ENCODE peak calls at places on chromosomes 11 and 22, in ten cellular contexts. One of them, this sample, is unnamed.

GRCh38 chr22:23431337-23432072 is 148.6 kb downstream of the IGLL1 start:
- DNase-seq in foreskin fibroblast: peak; percentile 6
- DNase-seq in ovary: no peak
- DNase-seq in HFF-Myc: no peak
- DNase-seq in nephron progenitor cell: no peak
- DNase-seq in SK-N-SH: no peak
- DNase-seq in neural crest cell: no peak
- DNase-seq in upper lobe of right lung: no peak
- DNase-seq in WERI-Rb-1: peak; percentile 50
- DNase-seq in tibial artery: no peak
- DNase-seq in this sample: no peak

GRCh38 chr11:120135838-120136237 is 2.1 kb downstream of the TRIM29 start:
- DNase-seq in SK-N-SH: peak; percentile 5
- DNase-seq in nephron progenitor cell: no peak
- DNase-seq in tibial artery: peak; percentile 19
- DNase-seq in WERI-Rb-1: no peak
- DNase-seq in ovary: no peak
- DNase-seq in HFF-Myc: no peak
- DNase-seq in neural crest cell: no peak
- DNase-seq in upper lobe of right lung: peak; percentile 34
- DNase-seq in foreskin fibroblast: no peak
- DNase-seq in this sample: no peak

GRCh38 chr11:9071694-9072093 is 19.7 kb downstream of the SCUBE2 start:
- DNase-seq in SK-N-SH: no peak
- DNase-seq in WERI-Rb-1: no peak
- DNase-seq in HFF-Myc: no peak
- DNase-seq in neural crest cell: no peak
- DNase-seq in upper lobe of right lung: no peak
- DNase-seq in ovary: no peak
- DNase-seq in foreskin fibroblast: no peak
- DNase-seq in tibial artery: no peak
- DNase-seq in nephron progenitor cell: no peak
- DNase-seq in this sample: no peak

GRCh38 chr11:119222308-119222707 is 16.2 kb downstream of the CBL start:
- DNase-seq in tibial artery: no peak
- DNase-seq in upper lobe of right lung: no peak
- DNase-seq in HFF-Myc: peak; percentile 40
- DNase-seq in nephron progenitor cell: no peak
- DNase-seq in WERI-Rb-1: no peak
- DNase-seq in neural crest cell: no peak
- DNase-seq in SK-N-SH: peak; percentile 31
- DNase-seq in ovary: no peak
- DNase-seq in foreskin fibroblast: peak; percentile 44
- DNase-seq in this sample: peak; percentile 46

GRCh38 chr11:61645179-61645868 is 34.9 kb upstream of the DAGLA start:
- DNase-seq in HFF-Myc: no peak
- DNase-seq in SK-N-SH: peak; percentile 59
- DNase-seq in ovary: no peak
- DNase-seq in foreskin fibroblast: no peak
- DNase-seq in neural crest cell: no peak
- DNase-seq in WERI-Rb-1: peak; percentile 79
- DNase-seq in upper lobe of right lung: peak; percentile 86
- DNase-seq in tibial artery: no peak
- DNase-seq in nephron progenitor cell: no peak
- DNase-seq in this sample: no peak

GRCh38 chr11:115352805-115353483 is 151.3 kb downstream of the CADM1 start:
- DNase-seq in foreskin fibroblast: no peak
- DNase-seq in upper lobe of right lung: no peak
- DNase-seq in ovary: no peak
- DNase-seq in SK-N-SH: peak; percentile 24
- DNase-seq in neural crest cell: no peak
- DNase-seq in nephron progenitor cell: no peak
- DNase-seq in HFF-Myc: no peak
- DNase-seq in tibial artery: no peak
- DNase-seq in WERI-Rb-1: no peak
- DNase-seq in this sample: no peak

GRCh38 chr22:39431216-39431801 is 25.5 kb upstream of the MGAT3 start:
- DNase-seq in nephron progenitor cell: no peak
- DNase-seq in foreskin fibroblast: no peak
- DNase-seq in ovary: no peak
- DNase-seq in tibial artery: no peak
- DNase-seq in HFF-Myc: no peak
- DNase-seq in neural crest cell: no peak
- DNase-seq in WERI-Rb-1: no peak
- DNase-seq in upper lobe of right lung: no peak
- DNase-seq in SK-N-SH: no peak
- DNase-seq in this sample: no peak

GRCh38 chr22:44045171-44045570 is 21.1 kb downstream of the PARVB start:
- DNase-seq in HFF-Myc: no peak
- DNase-seq in ovary: no peak
- DNase-seq in upper lobe of right lung: no peak
- DNase-seq in tibial artery: no peak
- DNase-seq in SK-N-SH: no peak
- DNase-seq in neural crest cell: no peak
- DNase-seq in WERI-Rb-1: no peak
- DNase-seq in nephron progenitor cell: no peak
- DNase-seq in foreskin fibroblast: no peak
- DNase-seq in this sample: peak; percentile 28

GRCh38 chr11:131668867-131669780 is 298.7 kb downstream of the NTM start:
- DNase-seq in WERI-Rb-1: peak; percentile 69
- DNase-seq in nephron progenitor cell: peak; percentile 79
- DNase-seq in HFF-Myc: no peak
- DNase-seq in upper lobe of right lung: no peak
- DNase-seq in foreskin fibroblast: no peak
- DNase-seq in ovary: no peak
- DNase-seq in tibial artery: peak; percentile 52
- DNase-seq in neural crest cell: peak; percentile 77
- DNase-seq in SK-N-SH: peak; percentile 60
- DNase-seq in this sample: peak; percentile 20

GRCh38 chr11:75802913-75803820 is 11.8 kb upstream of the UVRAG start:
- DNase-seq in upper lobe of right lung: no peak
- DNase-seq in tibial artery: peak; percentile 81
- DNase-seq in foreskin fibroblast: peak; percentile 50
- DNase-seq in WERI-Rb-1: peak; percentile 71
- DNase-seq in ovary: peak; percentile 76
- DNase-seq in HFF-Myc: peak; percentile 61
- DNase-seq in nephron progenitor cell: peak; percentile 84
- DNase-seq in SK-N-SH: peak; percentile 79
- DNase-seq in neural crest cell: peak; percentile 83
- DNase-seq in this sample: peak; percentile 52

GRCh38 chr11:10122337-10123197 is 171.5 kb downstream of the SBF2 start:
- DNase-seq in nephron progenitor cell: no peak
- DNase-seq in ovary: peak; percentile 41
- DNase-seq in HFF-Myc: no peak
- DNase-seq in foreskin fibroblast: no peak
- DNase-seq in neural crest cell: no peak
- DNase-seq in SK-N-SH: no peak
- DNase-seq in upper lobe of right lung: no peak
- DNase-seq in tibial artery: no peak
- DNase-seq in WERI-Rb-1: no peak
- DNase-seq in this sample: peak; percentile 39

GRCh38 chr11:83467841-83468240 is 181.7 kb upstream of the CCDC90B start:
- DNase-seq in neural crest cell: no peak
- DNase-seq in upper lobe of right lung: no peak
- DNase-seq in WERI-Rb-1: no peak
- DNase-seq in tibial artery: no peak
- DNase-seq in nephron progenitor cell: no peak
- DNase-seq in HFF-Myc: no peak
- DNase-seq in foreskin fibroblast: no peak
- DNase-seq in ovary: no peak
- DNase-seq in SK-N-SH: no peak
- DNase-seq in this sample: no peak

DNA sequence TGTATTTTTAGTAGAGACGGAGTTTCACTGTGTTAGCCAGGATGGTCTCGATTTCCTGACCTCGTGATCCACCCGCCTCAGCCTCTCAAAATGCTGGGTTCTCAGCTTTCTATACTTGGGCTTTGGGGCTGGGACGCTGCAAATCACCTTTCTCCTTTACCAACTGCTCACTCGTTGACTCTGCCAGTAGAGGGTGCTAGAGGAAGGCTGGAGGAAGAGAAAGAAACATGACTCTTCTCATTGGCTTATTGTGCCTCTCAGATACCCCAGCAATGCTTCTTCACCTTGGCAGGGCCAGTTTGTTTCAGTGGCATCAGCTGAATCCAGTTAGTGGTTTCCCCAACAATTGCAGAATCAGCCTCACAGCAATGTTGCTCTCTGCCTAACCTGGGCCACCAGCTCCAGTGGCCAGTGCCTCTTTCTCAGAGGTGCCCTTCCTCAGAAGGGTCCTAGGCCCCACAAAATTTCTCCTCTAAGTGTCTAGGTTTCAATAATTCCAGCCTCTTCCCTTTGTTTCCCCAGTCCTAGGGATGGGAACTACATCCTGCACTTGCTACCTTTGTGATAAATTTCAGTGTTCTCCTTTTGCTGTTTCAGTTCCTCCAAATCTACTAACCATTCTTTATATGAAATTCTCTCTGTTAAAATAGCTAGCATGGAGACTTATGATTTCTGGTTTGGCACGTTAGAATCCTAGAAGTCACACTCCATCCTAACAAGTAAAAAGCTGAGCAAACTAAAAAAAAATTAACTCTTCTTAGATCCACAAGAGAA is 71.5 kb upstream of the VSTM5 start:
- DNase-seq in foreskin fibroblast: peak; percentile 50
- DNase-seq in upper lobe of right lung: no peak
- DNase-seq in neural crest cell: peak; percentile 40
- DNase-seq in SK-N-SH: peak; percentile 58
- DNase-seq in WERI-Rb-1: peak; percentile 71
- DNase-seq in HFF-Myc: peak; percentile 52
- DNase-seq in nephron progenitor cell: peak; percentile 49
- DNase-seq in tibial artery: no peak
- DNase-seq in ovary: no peak
- DNase-seq in this sample: peak; percentile 68
- TF ChIP-seq CTCF in foreskin fibroblast: peak; percentile 89
- TF ChIP-seq CTCF in upper lobe of right lung: peak; percentile 52
- TF ChIP-seq CTCF in neural crest cell: peak; percentile 68
- TF ChIP-seq CTCF in SK-N-SH: peak; percentile 68
- TF ChIP-seq CTCF in WERI-Rb-1: peak; percentile 90
- TF ChIP-seq CTCF in HFF-Myc: peak; percentile 85
- TF ChIP-seq CTCF in nephron progenitor cell: peak; percentile 53
- TF ChIP-seq CTCF in tibial artery: no peak
- TF ChIP-seq CTCF in ovary: peak; percentile 6
- TF ChIP-seq CTCF in this sample: peak; percentile 87

GRCh38 chr11:406796-407650 is 7.8 kb downstream of the SIGIRR start:
- DNase-seq in nephron progenitor cell: peak; percentile 79
- DNase-seq in WERI-Rb-1: no peak
- DNase-seq in SK-N-SH: peak; percentile 99
- DNase-seq in foreskin fibroblast: peak; percentile 67
- DNase-seq in ovary: peak; percentile 75
- DNase-seq in tibial artery: peak; percentile 85
- DNase-seq in upper lobe of right lung: peak; percentile 91
- DNase-seq in HFF-Myc: peak; percentile 44
- DNase-seq in neural crest cell: peak; percentile 51
- DNase-seq in this sample: peak; percentile 41
- TF ChIP-seq CTCF in nephron progenitor cell: no peak
- TF ChIP-seq CTCF in WERI-Rb-1: no peak
- TF ChIP-seq CTCF in SK-N-SH: no peak
- TF ChIP-seq CTCF in foreskin fibroblast: no peak
- TF ChIP-seq CTCF in ovary: no peak
- TF ChIP-seq CTCF in tibial artery: no peak
- TF ChIP-seq CTCF in upper lobe of right lung: peak; percentile 22
- TF ChIP-seq CTCF in HFF-Myc: no peak
- TF ChIP-seq CTCF in neural crest cell: no peak
- TF ChIP-seq CTCF in this sample: peak; percentile 31

GRCh38 chr11:59199546-59200420 is 12.9 kb downstream of the MPEG1 start:
- DNase-seq in ovary: no peak
- DNase-seq in upper lobe of right lung: no peak
- DNase-seq in foreskin fibroblast: no peak
- DNase-seq in nephron progenitor cell: no peak
- DNase-seq in SK-N-SH: no peak
- DNase-seq in tibial artery: no peak
- DNase-seq in neural crest cell: no peak
- DNase-seq in HFF-Myc: no peak
- DNase-seq in WERI-Rb-1: no peak
- DNase-seq in this sample: no peak

GRCh38 chr11:59197990-59198389 is 14.7 kb downstream of the MPEG1 start:
- DNase-seq in HFF-Myc: no peak
- DNase-seq in nephron progenitor cell: no peak
- DNase-seq in WERI-Rb-1: no peak
- DNase-seq in upper lobe of right lung: peak; percentile 91
- DNase-seq in SK-N-SH: no peak
- DNase-seq in ovary: peak; percentile 84
- DNase-seq in neural crest cell: no peak
- DNase-seq in tibial artery: peak; percentile 94
- DNase-seq in foreskin fibroblast: peak; percentile 61
- DNase-seq in this sample: peak; percentile 59

GRCh38 chr11:59204736-59205135 is 8.0 kb downstream of the MPEG1 start:
- DNase-seq in upper lobe of right lung: no peak
- DNase-seq in ovary: no peak
- DNase-seq in WERI-Rb-1: no peak
- DNase-seq in tibial artery: no peak
- DNase-seq in nephron progenitor cell: no peak
- DNase-seq in foreskin fibroblast: no peak
- DNase-seq in SK-N-SH: no peak
- DNase-seq in HFF-Myc: no peak
- DNase-seq in neural crest cell: no peak
- DNase-seq in this sample: peak; percentile 13

GRCh38 chr11:59200421-59200746 is 12.3 kb downstream of the MPEG1 start:
- DNase-seq in nephron progenitor cell: no peak
- DNase-seq in tibial artery: no peak
- DNase-seq in ovary: no peak
- DNase-seq in neural crest cell: no peak
- DNase-seq in foreskin fibroblast: no peak
- DNase-seq in upper lobe of right lung: no peak
- DNase-seq in HFF-Myc: no peak
- DNase-seq in SK-N-SH: no peak
- DNase-seq in WERI-Rb-1: no peak
- DNase-seq in this sample: no peak

GRCh38 chr11:59201376-59201775 is 11.4 kb downstream of the MPEG1 start:
- DNase-seq in nephron progenitor cell: no peak
- DNase-seq in upper lobe of right lung: no peak
- DNase-seq in foreskin fibroblast: no peak
- DNase-seq in WERI-Rb-1: no peak
- DNase-seq in tibial artery: no peak
- DNase-seq in ovary: no peak
- DNase-seq in neural crest cell: no peak
- DNase-seq in HFF-Myc: no peak
- DNase-seq in SK-N-SH: no peak
- DNase-seq in this sample: no peak
- TF ChIP-seq CTCF in nephron progenitor cell: no peak
- TF ChIP-seq CTCF in upper lobe of right lung: peak; percentile 15
- TF ChIP-seq CTCF in foreskin fibroblast: no peak
- TF ChIP-seq CTCF in WERI-Rb-1: no peak
- TF ChIP-seq CTCF in tibial artery: no peak
- TF ChIP-seq CTCF in ovary: no peak
- TF ChIP-seq CTCF in neural crest cell: peak; percentile 44
- TF ChIP-seq CTCF in HFF-Myc: no peak
- TF ChIP-seq CTCF in SK-N-SH: no peak
- TF ChIP-seq CTCF in this sample: peak; percentile 53

DNA sequence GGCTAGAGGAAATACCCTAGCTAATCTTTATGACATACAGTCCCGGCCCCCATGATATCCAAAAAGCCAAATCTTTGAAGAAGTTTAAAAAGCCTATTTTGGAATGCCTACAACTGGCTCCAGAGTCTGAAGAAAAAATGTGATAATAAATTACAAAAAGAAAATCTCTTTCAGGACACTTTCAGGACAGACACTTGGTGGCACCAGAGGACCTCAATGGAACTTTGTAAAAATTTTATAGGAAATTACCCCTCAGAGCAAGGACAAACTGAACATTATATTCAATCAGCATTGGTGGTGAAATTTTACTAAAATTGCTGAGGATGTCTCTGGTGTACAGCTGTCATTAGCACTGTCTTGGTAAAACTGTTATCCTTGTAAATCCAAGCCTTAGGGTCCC is 81.0 kb downstream of the CCDC73 start:
- DNase-seq in foreskin fibroblast: no peak
- DNase-seq in upper lobe of right lung: no peak
- DNase-seq in SK-N-SH: no peak
- DNase-seq in neural crest cell: no peak
- DNase-seq in nephron progenitor cell: no peak
- DNase-seq in ovary: no peak
- DNase-seq in WERI-Rb-1: no peak
- DNase-seq in HFF-Myc: no peak
- DNase-seq in tibial artery: no peak
- DNase-seq in this sample: no peak
- TF ChIP-seq CTCF in foreskin fibroblast: no peak
- TF ChIP-seq CTCF in upper lobe of right lung: no peak
- TF ChIP-seq CTCF in SK-N-SH: peak; percentile 64
- TF ChIP-seq CTCF in neural crest cell: peak; percentile 57
- TF ChIP-seq CTCF in nephron progenitor cell: peak; percentile 43
- TF ChIP-seq CTCF in ovary: no peak
- TF ChIP-seq CTCF in WERI-Rb-1: no peak
- TF ChIP-seq CTCF in HFF-Myc: peak; percentile 17
- TF ChIP-seq CTCF in tibial artery: no peak
- TF ChIP-seq CTCF in this sample: peak; percentile 75

This sample was measured in HFFc6.